ENCODE peak calls at places on chromosomes 7 and 10, in ten cellular contexts. A is uterus; B is IMR-90; M is sigmoid colon; E is neural progenitor cell; P is GM20000; Q is fibroblast of pulmonary artery; F is transverse colon; R is NB4; O is CD4-positive, alpha-beta T cell. W is an unnamed sample.

GRCh38 chr10:13891542-13892431 is 305.0 kb downstream of the PRPF18 start:
- DNase-seq in Q (no peak), B (no peak), F (no peak), M (no peak), E (peak; percentile 77), O (no peak), P (peak; percentile 59), R (no peak), A (no peak), W (no peak)

GRCh38 chr7:11587048-11587447 is 244.9 kb downstream of the THSD7A start:
- DNase-seq in A (no peak), F (no peak), R (no peak), B (no peak), M (no peak), Q (no peak), E (no peak), O (no peak), P (no peak), W (no peak)

GRCh38 chr7:71753236-71753635 is 621.3 kb downstream of the GALNT17 start:
- DNase-seq in A (no peak), F (no peak), P (no peak), B (no peak), Q (no peak), R (no peak), E (no peak), M (no peak), O (no peak), W (no peak)

GRCh38 chr7:32905175-32905662 is 13.7 kb upstream of the KBTBD2 start:
- DNase-seq in O (peak; percentile 26), B (peak; percentile 66), E (peak; percentile 73), R (peak; percentile 70), Q (peak; percentile 81), M (no peak), A (peak; percentile 33), P (no peak), F (peak; percentile 27), W (peak; percentile 91)

GRCh38 chr10:47266602-47267001 is 33.4 kb upstream of the GDF10 start:
- DNase-seq in B (no peak), O (no peak), A (no peak), P (no peak), E (no peak), R (no peak), M (peak; percentile 40), Q (no peak), F (peak; percentile 1), W (no peak)

GRCh38 chr10:51010977-51011376 is 63.3 kb upstream of the PRKG1 start:
- DNase-seq in P (peak; percentile 44), B (peak; percentile 54), O (no peak), R (peak; percentile 49), A (no peak), M (no peak), F (no peak), Q (peak; percentile 76), E (peak; percentile 57), W (peak; percentile 5)

GRCh38 chr7:70215491-70215890 is 617.2 kb downstream of the AUTS2 start:
- DNase-seq in R (peak; percentile 38), B (no peak), Q (no peak), M (no peak), F (no peak), P (no peak), O (no peak), A (no peak), E (no peak), W (no peak)

GRCh38 chr7:2732959-2733584 is 45.1 kb downstream of the AMZ1 start:
- DNase-seq in E (no peak), P (no peak), R (peak; percentile 68), F (peak; percentile 46), O (no peak), A (peak; percentile 69), M (peak; percentile 91), Q (peak; percentile 75), B (peak; percentile 41), W (no peak)

GRCh38 chr10:25125151-25125550 is 49.6 kb upstream of the GPR158 start:
- DNase-seq in B (no peak), P (no peak), F (no peak), A (no peak), M (no peak), Q (no peak), O (no peak), R (no peak), E (peak; percentile 93), W (no peak)

GRCh38 chr10:130036296-130037065 is 72.4 kb upstream of the EBF3 start:
- DNase-seq in A (no peak), M (peak; percentile 57), R (no peak), Q (no peak), B (no peak), P (no peak), E (no peak), O (no peak), F (no peak), W (no peak)

GRCh38 chr7:7577888-7578287 is 11.2 kb downstream of the MIOS start:
- DNase-seq in O (no peak), M (no peak), E (no peak), A (no peak), Q (no peak), P (no peak), R (peak; percentile 74), F (no peak), B (no peak), W (no peak)

GRCh38 chr10:79023489-79024162 is 45.1 kb upstream of the ZMIZ1 start:
- DNase-seq in F (no peak), E (no peak), O (no peak), B (no peak), R (no peak), Q (peak; percentile 27), M (peak; percentile 74), A (no peak), P (no peak), W (no peak)

DNA sequence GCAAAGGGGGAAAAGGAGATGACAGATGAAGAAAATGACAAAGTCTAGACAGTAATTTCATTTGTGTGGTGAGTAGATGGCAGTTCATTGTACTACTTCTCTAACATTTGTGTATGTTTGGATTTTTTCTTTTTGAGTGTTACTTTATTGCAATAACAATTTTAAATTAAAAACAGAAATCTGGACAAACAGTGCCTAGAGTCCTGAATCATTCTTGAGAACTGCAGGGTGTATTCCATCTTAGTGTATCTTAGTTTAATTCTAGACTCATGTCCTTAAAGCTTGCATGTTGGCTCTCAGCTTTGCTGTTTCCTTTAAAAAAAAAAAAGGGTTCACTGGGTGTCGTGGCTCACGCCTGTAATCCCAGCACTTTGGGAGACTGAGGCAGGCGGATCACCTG is 31.1 kb downstream of the HOXA1 start:
- DNase-seq in B (no peak), F (no peak), R (no peak), E (no peak), P (no peak), A (no peak), M (no peak), O (no peak), Q (no peak), W (no peak)
- TF ChIP-seq CTCF in B (no peak), F (no peak), R (no peak), E (no peak), P (no peak), A (no peak), M (no peak), O (no peak), Q (no peak), W (no peak)

DNA sequence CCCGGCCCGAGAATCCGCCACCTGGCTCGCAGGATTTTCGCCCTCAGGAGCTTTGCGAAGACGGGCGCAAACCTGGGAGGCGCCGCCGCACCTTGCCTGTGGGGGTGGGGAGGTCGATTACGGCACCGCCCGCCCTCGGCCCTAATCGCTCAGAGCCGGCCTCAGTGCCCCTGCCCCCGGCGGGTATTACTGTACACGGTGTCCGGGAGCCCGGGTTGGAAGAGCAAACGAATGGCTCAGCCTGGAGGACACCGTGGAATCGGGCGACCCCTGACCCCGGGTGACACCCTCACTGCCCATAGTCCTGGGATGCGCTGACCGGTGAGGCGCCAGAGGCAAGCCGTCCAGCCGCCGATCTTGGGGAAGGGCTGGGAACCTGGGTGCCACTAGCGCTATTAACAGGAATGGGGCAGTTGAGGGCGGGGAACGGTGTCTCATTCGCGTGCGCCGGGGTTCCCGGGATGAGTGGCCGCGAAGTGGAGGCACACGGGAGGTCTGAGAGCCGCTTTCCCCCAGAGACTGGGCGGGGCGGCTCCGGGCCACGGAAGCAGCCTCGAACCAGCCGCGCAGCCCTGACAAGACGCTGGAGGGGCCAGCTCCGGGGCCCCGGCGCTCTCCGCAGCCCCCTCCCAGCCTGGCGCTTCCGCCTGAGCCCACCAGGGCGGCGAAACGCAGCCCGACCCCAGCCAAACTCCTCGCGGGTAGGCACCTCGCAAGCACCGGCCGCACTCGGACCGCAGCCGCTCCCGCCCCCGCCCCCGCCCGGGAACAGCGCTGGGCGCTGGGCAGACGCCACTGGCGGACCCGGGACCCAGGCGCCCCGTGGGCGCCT is 167.5 kb downstream of the NRF1 start:
- DNase-seq in M (no peak), Q (no peak), R (no peak), A (no peak), P (peak; percentile 57), O (no peak), B (no peak), E (peak; percentile 47), F (no peak), W (peak; percentile 17)
- TF ChIP-seq CTCF in M (no peak), Q (no peak), R (peak; percentile 22), A (no peak), P (no peak), O (no peak), B (peak; percentile 4), E (peak; percentile 43), F (no peak), W (peak; percentile 21)

GRCh38 chr10:83806716-83807115 is 332.6 kb upstream of the GHITM start:
- DNase-seq in Q (no peak), A (no peak), F (no peak), R (no peak), P (no peak), O (no peak), B (no peak), E (no peak), M (no peak), W (no peak)

DNA sequence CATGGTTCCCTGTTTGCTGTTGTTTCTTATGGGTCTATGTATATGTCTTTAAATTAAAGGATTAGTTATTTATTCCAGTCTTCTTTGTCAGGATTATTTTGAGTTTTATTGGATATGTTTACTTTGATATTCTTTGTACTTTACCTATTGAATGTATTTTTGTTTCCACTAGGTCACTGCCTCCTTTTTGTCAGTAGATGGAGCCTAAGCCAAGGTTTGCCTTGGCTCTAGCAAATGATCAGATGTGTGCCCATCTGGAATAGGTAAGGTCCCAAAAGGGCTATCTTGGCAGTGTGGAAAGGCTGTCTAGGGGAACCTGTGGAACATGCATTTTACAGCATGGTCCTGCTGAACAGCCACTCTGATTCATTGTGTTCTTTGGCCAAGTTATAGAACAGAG is 337.3 kb upstream of the GHITM start:
- DNase-seq in B (no peak), M (no peak), R (peak; percentile 20), F (no peak), O (no peak), Q (no peak), P (no peak), A (no peak), E (peak; percentile 8), W (no peak)
- TF ChIP-seq CTCF in B (no peak), M (no peak), R (peak; percentile 26), F (no peak), O (no peak), Q (no peak), P (no peak), A (no peak), E (peak; percentile 50), W (no peak)

DNA sequence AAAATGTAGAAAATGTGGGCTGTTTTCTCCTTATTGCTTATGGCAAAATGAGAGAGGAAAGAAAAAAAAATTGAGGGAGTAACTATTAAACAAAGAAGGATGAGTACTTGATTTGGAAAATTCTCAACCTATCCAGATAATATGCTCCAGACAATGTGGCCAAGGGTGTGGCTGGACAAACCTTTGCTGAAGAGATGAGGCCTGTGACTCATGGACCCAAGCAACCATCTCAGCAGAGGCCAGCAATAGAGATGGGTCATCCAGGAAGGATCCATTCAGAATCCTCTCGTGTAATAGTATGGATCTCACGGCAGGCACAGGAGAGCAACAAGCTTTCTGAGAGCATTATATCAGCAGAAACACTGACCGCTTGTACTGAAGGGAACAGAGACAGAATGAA is 120.3 kb upstream of the CELF2 start:
- DNase-seq in R (no peak), A (no peak), Q (no peak), P (no peak), E (no peak), M (no peak), F (no peak), B (no peak), O (no peak), W (no peak)
- TF ChIP-seq CTCF in R (no peak), A (no peak), Q (no peak), P (no peak), E (no peak), M (no peak), F (no peak), B (no peak), O (no peak), W (no peak)